ENCODE peak calls at places on chromosomes 1 and 21, in nine cellular contexts. P, J, L, N, A, S, V, B and M are unnamed samples.

GRCh38 chr1:184153731-184154130 is 102.2 kb downstream of the TSEN15 start:
- DNase-seq in J (no peak), V (no peak), P (no peak), L (no peak), A (no peak), B (no peak), S (no peak), N (no peak), M (no peak)

GRCh38 chr21:27425574-27425973 is 458.7 kb upstream of the ADAMTS5 start:
- DNase-seq in L (no peak), P (no peak), A (no peak), J (no peak), B (peak), N (no peak), S (no peak), V (peak), M (no peak)

GRCh38 chr21:45528981-45529784 is 13.1 kb downstream of the SLC19A1 start:
- DNase-seq in B (no peak), V (no peak), L (no peak), N (no peak), P (no peak), S (no peak), J (peak), A (peak), M (no peak)

GRCh38 chr1:25695066-25695990 is 78.7 kb downstream of the MAN1C1 start:
- DNase-seq in B (peak), P (peak), A (peak), N (peak), L (peak), V (no peak), J (peak), S (peak), M (no peak)

GRCh38 chr1:38331496-38332210 is 285.1 kb upstream of the POU3F1 start:
- DNase-seq in V (no peak), A (no peak), S (no peak), L (no peak), P (no peak), J (no peak), B (no peak), N (no peak), M (no peak)

GRCh38 chr1:109399326-109399957 is 1.7 kb upstream of the SORT1 start:
- DNase-seq in N (peak), L (peak), J (no peak), A (no peak), V (peak), P (peak), S (peak), B (no peak), M (peak)

GRCh38 chr1:234613128-234613875 is 3.3 kb upstream of the IRF2BP2 start:
- DNase-seq in B (no peak), V (no peak), N (no peak), S (no peak), J (no peak), L (no peak), A (peak), P (no peak), M (no peak)

GRCh38 chr1:115829023-115829674 is 11.8 kb downstream of the NHLH2 start:
- DNase-seq in A (peak), B (peak), P (no peak), N (no peak), J (peak), S (peak), V (peak), L (peak), M (no peak)

GRCh38 chr1:64042331-64043100 is 160.9 kb upstream of the UBE2U start:
- DNase-seq in L (no peak), V (peak), A (no peak), P (no peak), B (peak), S (peak), N (no peak), J (no peak), M (no peak)

GRCh38 chr1:22413799-22414198 is 37.9 kb upstream of the ZBTB40 start:
- DNase-seq in S (no peak), V (no peak), B (no peak), P (no peak), L (no peak), N (no peak), A (no peak), J (no peak), M (no peak)

GRCh38 chr1:36089393-36090121 is 865 bp downstream of the ADPRS start:
- DNase-seq in A (peak), J (no peak), P (peak), N (peak), L (no peak), B (no peak), V (no peak), S (peak), M (no peak)

GRCh38 chr1:25568834-25569598 is 25.6 kb downstream of the LDLRAP1 start:
- DNase-seq in V (no peak), S (peak), P (no peak), N (peak), L (no peak), B (peak), A (no peak), J (no peak), M (no peak)

GRCh38 chr1:44012411-44012810 is 18.9 kb downstream of the SLC6A9 start:
- DNase-seq in L (no peak), S (no peak), A (peak), J (no peak), P (no peak), B (no peak), N (peak), V (no peak), M (no peak)

GRCh38 chr1:151790940-151791651 is 796 bp upstream of the TDRKH start:
- DNase-seq in N (peak), P (peak), S (peak), B (peak), J (peak), A (peak), V (no peak), L (peak), M (peak)

GRCh38 chr21:45478115-45478801 is 64.0 kb downstream of the SLC19A1 start:
- DNase-seq in A (peak), B (no peak), N (no peak), J (peak), L (peak), S (peak), V (no peak), P (peak), M (peak)

GRCh38 chr21:33362044-33362555 is 37.3 kb downstream of the IFNAR1 start:
- DNase-seq in L (peak), B (no peak), N (no peak), S (no peak), P (peak), A (peak), V (no peak), J (no peak), M (no peak)

GRCh38 chr1:153534226-153534932 is 1.4 kb downstream of the S100A6 start:
- DNase-seq in B (no peak), S (peak), P (no peak), V (no peak), N (peak), J (no peak), A (no peak), L (no peak), M (no peak)

GRCh38 chr21:25115021-25115420 is 492.3 kb downstream of the MRPL39 start:
- DNase-seq in S (no peak), P (no peak), L (no peak), J (no peak), A (no peak), N (no peak), V (no peak), B (no peak), M (no peak)

GRCh38 chr21:38661296-38662223 is 144.2 kb upstream of the ETS2 start:
- DNase-seq in J (peak), S (no peak), V (no peak), N (peak), A (peak), P (peak), L (peak), B (no peak), M (peak)

GRCh38 chr21:25528511-25528910 is 78.8 kb downstream of the MRPL39 start:
- DNase-seq in P (no peak), B (no peak), L (no peak), J (no peak), N (no peak), V (no peak), S (no peak), A (no peak), M (no peak)

GRCh38 chr1:243598433-243598832 is 251.6 kb downstream of the AKT3 start:
- DNase-seq in S (peak), J (no peak), A (no peak), L (no peak), N (no peak), V (peak), P (no peak), B (peak), M (no peak)

GRCh38 chr1:3409737-3410434 is 44.6 kb upstream of the ARHGEF16 start:
- DNase-seq in V (no peak), N (peak), S (peak), A (peak), J (no peak), B (no peak), L (peak), P (peak), M (peak)

GRCh38 chr1:171017431-171017830 is 73.3 kb upstream of the FMO3 start:
- DNase-seq in A (no peak), N (no peak), B (no peak), P (no peak), L (no peak), J (no peak), V (no peak), S (no peak), M (no peak)

DNA sequence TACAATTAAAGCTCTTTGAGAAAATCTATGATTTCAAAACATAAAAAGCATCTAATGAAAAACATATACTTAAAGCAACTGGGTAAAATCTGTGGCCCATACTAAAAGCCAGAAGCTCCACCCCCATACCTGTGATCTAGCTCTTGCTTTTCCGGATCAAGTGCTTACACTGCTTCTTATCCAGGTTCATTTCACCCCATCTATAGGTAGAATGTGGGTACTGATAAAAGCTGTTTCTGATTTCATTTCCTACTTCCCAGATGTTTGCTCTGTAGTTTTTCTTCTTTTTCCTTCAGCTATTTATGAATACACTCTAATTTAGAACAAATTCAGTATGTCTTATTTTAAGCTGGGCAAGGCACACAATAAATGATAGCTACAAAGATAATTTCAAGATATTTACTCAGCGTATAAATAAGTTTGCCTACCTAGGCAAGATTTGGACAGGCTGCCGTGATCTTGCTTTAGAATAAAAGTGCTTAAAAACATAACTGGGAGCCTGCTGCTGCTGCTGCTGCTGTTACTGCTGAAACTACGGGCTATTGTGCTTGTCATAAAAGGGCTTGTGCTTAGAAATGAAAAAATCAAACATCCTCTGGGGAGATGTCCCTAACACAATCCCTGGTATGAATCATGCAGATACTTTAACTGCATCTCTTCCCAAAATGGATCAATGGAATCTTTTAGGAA is 2.1 kb downstream of the SIPA1L2 start:
- DNase-seq in N (peak), A (no peak), L (peak), B (no peak), V (no peak), S (peak), P (peak), J (no peak), M (no peak)
- TF ChIP-seq CTCF in N (no peak), A (peak), L (peak), B (peak), V (no peak), S (peak), P (peak), J (peak), M (peak)

GRCh38 chr1:162561616-162562451 is at the start of gene UAP1:
- DNase-seq in L (peak), B (no peak), P (no peak), A (no peak), V (no peak), J (no peak), S (peak), N (no peak), M (peak)
- TF ChIP-seq CTCF in L (no peak), B (no peak), P (no peak), A (no peak), V (no peak), J (no peak), S (no peak), N (no peak), M (no peak)

DNA sequence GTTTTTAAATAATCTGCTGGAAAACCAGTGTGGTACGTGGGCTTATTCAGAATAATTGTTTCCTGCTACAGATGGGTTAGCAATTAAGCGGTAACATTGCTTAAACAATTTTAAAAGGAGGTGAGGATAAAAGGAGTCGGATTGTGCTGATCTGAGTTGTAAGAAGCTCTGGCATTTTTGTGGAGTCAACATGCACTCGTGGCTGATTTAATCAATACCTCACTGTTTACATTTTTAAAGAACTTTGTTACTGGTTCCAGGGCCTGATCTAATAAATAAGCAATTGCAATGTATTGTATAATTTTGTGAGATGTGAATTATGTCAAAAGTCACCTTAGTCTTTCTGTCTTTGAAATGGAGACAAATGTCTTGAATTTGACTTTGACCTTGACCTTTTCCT is 474.0 kb downstream of the SETD4 start:
- DNase-seq in V (no peak), A (no peak), P (no peak), J (no peak), S (no peak), L (no peak), N (no peak), B (no peak), M (no peak)
- TF ChIP-seq CTCF in V (no peak), A (no peak), P (no peak), J (no peak), S (no peak), L (no peak), N (no peak), B (no peak), M (no peak)

GRCh38 chr1:107323765-107324164 is 182.9 kb downstream of the NTNG1 start:
- DNase-seq in S (no peak), A (no peak), J (no peak), N (no peak), P (no peak), B (no peak), L (no peak), V (no peak), M (no peak)

GRCh38 chr1:107315652-107316051 is 174.8 kb downstream of the NTNG1 start:
- DNase-seq in V (no peak), N (no peak), J (no peak), S (no peak), B (no peak), L (no peak), P (no peak), A (no peak), M (no peak)

DNA sequence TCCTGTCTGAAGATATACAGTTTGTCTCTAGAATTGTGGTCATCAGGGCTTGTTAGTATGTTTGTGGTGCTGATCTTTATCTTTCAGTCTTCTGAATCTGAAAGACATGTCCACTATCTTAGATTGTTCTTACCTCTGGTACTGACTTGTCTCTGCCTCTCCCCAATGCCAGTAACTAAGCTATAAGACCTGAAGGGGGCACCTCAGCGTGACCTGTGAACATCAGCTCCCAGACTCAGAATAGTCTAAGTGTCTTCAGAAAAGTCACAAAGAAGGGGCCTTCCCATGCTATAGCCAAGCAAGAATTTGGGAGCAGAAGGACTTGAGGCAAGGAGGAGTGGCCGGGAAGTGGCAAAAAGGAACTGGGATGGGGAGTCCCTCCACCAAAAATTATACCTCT is 178.1 kb downstream of the NTNG1 start:
- DNase-seq in A (no peak), J (no peak), P (peak), N (no peak), V (no peak), L (no peak), S (no peak), B (no peak), M (no peak)
- TF ChIP-seq CTCF in A (no peak), J (no peak), P (no peak), N (no peak), V (no peak), L (no peak), S (no peak), B (no peak), M (no peak)

GRCh38 chr1:41496080-41497055 is 11.9 kb upstream of the EDN2 start:
- DNase-seq in J (peak), S (peak), A (peak), P (peak), N (peak), B (no peak), V (no peak), L (peak), M (peak)
- TF ChIP-seq CTCF in J (no peak), S (no peak), A (no peak), P (peak), N (no peak), B (no peak), V (no peak), L (no peak), M (no peak)

GRCh38 chr1:117339866-117340357 is 27.3 kb upstream of the MAN1A2 start:
- DNase-seq in B (peak), N (peak), J (no peak), L (peak), V (peak), S (peak), A (peak), P (peak), M (no peak)
- TF ChIP-seq CTCF in B (peak), N (no peak), J (no peak), L (no peak), V (no peak), S (no peak), A (peak), P (no peak), M (no peak)

DNA sequence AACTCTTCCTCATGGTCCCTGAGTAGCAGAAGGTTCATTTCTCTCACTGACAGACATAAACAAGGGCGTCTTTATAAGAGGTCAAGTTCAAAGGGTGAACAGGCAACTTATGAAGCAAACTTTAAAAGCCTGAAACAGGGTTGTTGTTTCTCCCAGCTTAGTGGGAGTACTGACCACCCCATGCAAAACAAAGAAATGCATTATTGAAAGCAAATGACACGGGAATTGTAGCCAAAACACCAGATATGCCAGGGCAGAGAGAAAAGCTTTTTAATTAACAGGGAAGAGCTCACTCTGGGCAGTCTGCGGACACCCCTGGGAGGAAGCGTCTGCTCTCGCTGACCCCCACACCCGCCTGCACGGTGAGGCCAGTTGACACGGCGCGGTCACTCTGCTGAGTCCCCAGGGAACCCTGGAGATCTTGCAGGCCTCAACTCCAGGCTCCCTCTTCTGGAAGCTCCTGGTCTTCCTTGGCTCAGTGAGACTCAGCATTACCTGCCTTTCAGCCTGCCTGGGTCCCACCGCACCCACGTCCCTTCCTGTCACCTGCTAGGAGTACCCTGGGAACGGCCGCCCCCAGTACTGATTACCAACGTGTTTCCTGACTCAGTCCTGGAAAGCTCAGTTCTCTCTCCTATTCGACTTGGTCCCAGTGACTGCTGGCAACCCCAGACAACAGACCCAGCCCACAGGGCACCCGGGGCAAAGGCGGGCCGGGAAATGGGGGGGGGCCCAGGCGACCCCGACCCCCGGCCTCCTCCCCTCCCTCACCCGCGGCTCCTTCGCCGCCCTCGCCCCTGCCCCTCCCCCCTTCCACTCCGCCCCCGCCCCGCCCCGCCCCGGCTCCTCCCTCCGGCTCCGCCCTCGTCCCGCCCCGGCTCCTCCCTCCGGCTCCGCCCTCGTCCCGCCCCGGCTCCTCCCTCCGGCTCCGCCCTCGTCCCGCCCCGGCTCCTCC is 972 bp downstream of the CFAP410 start:
- DNase-seq in N (peak), A (peak), J (peak), P (peak), S (peak), V (peak), L (peak), B (peak), M (peak)
- TF ChIP-seq CTCF in N (no peak), A (peak), J (peak), P (peak), S (no peak), V (no peak), L (peak), B (peak), M (peak)

DNA sequence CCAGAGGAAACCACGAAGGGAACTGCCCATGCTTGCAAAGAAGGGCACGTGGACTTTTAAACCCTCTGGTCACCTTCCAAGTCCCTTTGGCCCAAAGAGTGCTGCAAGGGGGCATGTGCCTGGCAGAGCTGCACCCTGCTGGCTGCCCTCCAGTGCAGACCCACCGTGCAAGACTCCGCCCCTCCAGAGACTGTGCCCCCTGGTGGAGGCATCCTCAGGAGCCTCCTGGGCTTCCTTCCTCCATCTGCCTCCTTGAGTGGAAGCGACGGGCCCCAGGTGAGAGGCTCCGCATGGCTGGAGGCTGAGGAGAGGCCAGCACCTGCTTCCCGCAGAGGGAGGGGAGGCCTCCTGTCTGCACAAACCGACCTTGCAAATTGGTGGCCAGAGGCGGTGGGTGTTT is 100.7 kb downstream of the CRYAA start:
- DNase-seq in S (no peak), L (no peak), V (no peak), J (peak), A (no peak), N (peak), P (no peak), B (no peak), M (no peak)
- TF ChIP-seq CTCF in S (no peak), L (no peak), V (peak), J (peak), A (no peak), N (no peak), P (peak), B (peak), M (peak)

GRCh38 chr1:173505401-173505800 is 28.3 kb downstream of the PRDX6 start:
- DNase-seq in B (no peak), J (no peak), V (no peak), N (no peak), P (no peak), A (no peak), L (no peak), S (no peak), M (no peak)
- TF ChIP-seq CTCF in B (no peak), J (no peak), V (no peak), N (no peak), P (no peak), A (no peak), L (no peak), S (no peak), M (no peak)